ENCODE peak calls at places on chromosomes 16 and 17, in six cellular contexts. S is HT1080, H is fibroblast of lung, I is left cardiac atrium, Q is prostate gland, M is non-pigmented ciliary epithelial cell. J is an unnamed sample.

GRCh38 chr16:83586036-83586810 is 221.6 kb upstream of the HSBP1 start:
- DNase-seq in S (no peak), H (no peak), I (no peak), Q (no peak), M (no peak), J (no peak)

GRCh38 chr16:85300451-85300968 is 188.2 kb upstream of the CIBAR2 start:
- DNase-seq in S (no peak), H (no peak), I (no peak), Q (no peak), M (no peak), J (no peak)

GRCh38 chr16:48393843-48394703 is 8.9 kb upstream of the SIAH1 start:
- DNase-seq in S (no peak), H (peak), I (no peak), Q (no peak), M (peak), J (no peak)

GRCh38 chr17:64384253-64385186 is 6.1 kb downstream of the PECAM1 start:
- DNase-seq in S (peak), H (peak), I (no peak), Q (no peak), M (no peak), J (no peak)

GRCh38 chr17:22373911-22374310 is 681.6 kb downstream of the KCNJ18 start:
- DNase-seq in S (no peak), H (no peak), I (no peak), Q (no peak), M (no peak), J (no peak)

GRCh38 chr17:66957951-66958579 is 6.4 kb upstream of the CACNG4 start:
- DNase-seq in S (no peak), H (no peak), I (no peak), Q (peak), M (no peak), J (no peak)

GRCh38 chr17:73823684-73824083 is 179.4 kb upstream of the SDK2 start:
- DNase-seq in S (no peak), H (no peak), I (no peak), Q (no peak), M (no peak), J (no peak)

GRCh38 chr17:6239237-6239798 is 169.1 kb downstream of the WSCD1 start:
- DNase-seq in S (peak), H (no peak), I (no peak), Q (no peak), M (no peak), J (no peak)

GRCh38 chr17:4162366-4162765 is 19.4 kb downstream of the CYB5D2 start:
- DNase-seq in S (no peak), H (no peak), I (no peak), Q (no peak), M (no peak), J (no peak)

GRCh38 chr17:2137342-2138098 is 82.6 kb downstream of the HIC1 start:
- DNase-seq in S (peak), H (peak), I (no peak), Q (peak), M (peak), J (peak)

GRCh38 chr16:87367556-87367955 is 16.0 kb downstream of the FBXO31 start:
- DNase-seq in S (no peak), H (no peak), I (no peak), Q (no peak), M (no peak), J (no peak)

GRCh38 chr16:86495357-86495701 is 15.0 kb upstream of the FOXF1 start:
- DNase-seq in S (no peak), H (no peak), I (no peak), Q (no peak), M (no peak), J (no peak)

GRCh38 chr16:88451586-88452484 is 1.2 kb upstream of the ZFPM1 start:
- DNase-seq in S (peak), H (no peak), I (no peak), Q (no peak), M (no peak), J (no peak)

GRCh38 chr16:81630632-81631026 is 148.5 kb upstream of the PLCG2 start:
- DNase-seq in S (no peak), H (no peak), I (no peak), Q (no peak), M (no peak), J (no peak)

GRCh38 chr16:30525844-30526136 is 576 bp downstream of the ZNF768 start:
- DNase-seq in S (no peak), H (no peak), I (no peak), Q (no peak), M (no peak), J (no peak)

GRCh38 chr17:17346428-17347233 is 43.5 kb downstream of the NT5M start:
- DNase-seq in S (no peak), H (no peak), I (no peak), Q (no peak), M (no peak), J (no peak)

J was measured in T1000.